ENCODE peak calls at places on chromosomes 3 and 15, in six cellular contexts. One of them, this sample, is unnamed.

GRCh38 chr3:53221345-53221744 is 34.5 kb downstream of the TKT start:
- DNase-seq in amniotic epithelial cell: no peak
- DNase-seq in stimulated activated CD8-positive, alpha-beta memory T cell treated with anti-CD3 and anti-CD28 coated beads, Interleukin-7, amount 100 ng/mL, for 1 hour: no peak
- DNase-seq in ELF-1: no peak
- DNase-seq in iPS-NIHi11: no peak
- DNase-seq in NCI-H1930: no peak
- DNase-seq in this sample: no peak

GRCh38 chr3:139588450-139588849 is 48.9 kb upstream of the RBP1 start:
- DNase-seq in stimulated activated CD8-positive, alpha-beta memory T cell treated with anti-CD3 and anti-CD28 coated beads, Interleukin-7, amount 100 ng/mL, for 1 hour: no peak
- DNase-seq in amniotic epithelial cell: no peak
- DNase-seq in ELF-1: peak
- DNase-seq in NCI-H1930: no peak
- DNase-seq in iPS-NIHi11: peak
- DNase-seq in this sample: peak

GRCh38 chr3:47016934-47017435 is 37.5 kb downstream of the NBEAL2 start:
- DNase-seq in iPS-NIHi11: no peak
- DNase-seq in stimulated activated CD8-positive, alpha-beta memory T cell treated with anti-CD3 and anti-CD28 coated beads, Interleukin-7, amount 100 ng/mL, for 1 hour: no peak
- DNase-seq in NCI-H1930: no peak
- DNase-seq in ELF-1: no peak
- DNase-seq in amniotic epithelial cell: peak
- DNase-seq in this sample: no peak

GRCh38 chr3:177977381-177978158 is 558.7 kb upstream of the KCNMB2 start:
- DNase-seq in NCI-H1930: no peak
- DNase-seq in ELF-1: no peak
- DNase-seq in stimulated activated CD8-positive, alpha-beta memory T cell treated with anti-CD3 and anti-CD28 coated beads, Interleukin-7, amount 100 ng/mL, for 1 hour: no peak
- DNase-seq in iPS-NIHi11: no peak
- DNase-seq in amniotic epithelial cell: peak
- DNase-seq in this sample: no peak

GRCh38 chr3:134312072-134312872 is 61.6 kb upstream of the RYK start:
- DNase-seq in NCI-H1930: no peak
- DNase-seq in iPS-NIHi11: no peak
- DNase-seq in ELF-1: peak
- DNase-seq in amniotic epithelial cell: peak
- DNase-seq in stimulated activated CD8-positive, alpha-beta memory T cell treated with anti-CD3 and anti-CD28 coated beads, Interleukin-7, amount 100 ng/mL, for 1 hour: no peak
- DNase-seq in this sample: no peak

GRCh38 chr15:78873796-78874761 is 1.4 kb downstream of the MORF4L1 start:
- DNase-seq in amniotic epithelial cell: no peak
- DNase-seq in NCI-H1930: no peak
- DNase-seq in iPS-NIHi11: no peak
- DNase-seq in stimulated activated CD8-positive, alpha-beta memory T cell treated with anti-CD3 and anti-CD28 coated beads, Interleukin-7, amount 100 ng/mL, for 1 hour: no peak
- DNase-seq in ELF-1: peak
- DNase-seq in this sample: no peak

GRCh38 chr3:190097617-190098016 is 23.1 kb downstream of the P3H2 start:
- DNase-seq in ELF-1: no peak
- DNase-seq in iPS-NIHi11: no peak
- DNase-seq in NCI-H1930: no peak
- DNase-seq in amniotic epithelial cell: peak
- DNase-seq in stimulated activated CD8-positive, alpha-beta memory T cell treated with anti-CD3 and anti-CD28 coated beads, Interleukin-7, amount 100 ng/mL, for 1 hour: no peak
- DNase-seq in this sample: no peak

GRCh38 chr3:35664460-35664919 is 25.2 kb downstream of the ARPP21 start:
- DNase-seq in stimulated activated CD8-positive, alpha-beta memory T cell treated with anti-CD3 and anti-CD28 coated beads, Interleukin-7, amount 100 ng/mL, for 1 hour: no peak
- DNase-seq in NCI-H1930: no peak
- DNase-seq in ELF-1: peak
- DNase-seq in amniotic epithelial cell: no peak
- DNase-seq in iPS-NIHi11: peak
- DNase-seq in this sample: peak

GRCh38 chr3:138941259-138941885 is 5.6 kb downstream of the FOXL2 start:
- DNase-seq in ELF-1: peak
- DNase-seq in iPS-NIHi11: peak
- DNase-seq in amniotic epithelial cell: peak
- DNase-seq in NCI-H1930: no peak
- DNase-seq in stimulated activated CD8-positive, alpha-beta memory T cell treated with anti-CD3 and anti-CD28 coated beads, Interleukin-7, amount 100 ng/mL, for 1 hour: no peak
- DNase-seq in this sample: no peak

GRCh38 chr3:49799761-49800160 is at the start of gene CDHR4:
- DNase-seq in NCI-H1930: no peak
- DNase-seq in amniotic epithelial cell: peak
- DNase-seq in ELF-1: no peak
- DNase-seq in iPS-NIHi11: no peak
- DNase-seq in stimulated activated CD8-positive, alpha-beta memory T cell treated with anti-CD3 and anti-CD28 coated beads, Interleukin-7, amount 100 ng/mL, for 1 hour: no peak
- DNase-seq in this sample: no peak

GRCh38 chr15:57403532-57403931 is 27.2 kb downstream of the CGNL1 start:
- DNase-seq in NCI-H1930: no peak
- DNase-seq in iPS-NIHi11: no peak
- DNase-seq in stimulated activated CD8-positive, alpha-beta memory T cell treated with anti-CD3 and anti-CD28 coated beads, Interleukin-7, amount 100 ng/mL, for 1 hour: no peak
- DNase-seq in ELF-1: no peak
- DNase-seq in amniotic epithelial cell: no peak
- DNase-seq in this sample: no peak

GRCh38 chr15:62644874-62645755 is 397.4 kb upstream of the TPM1 start:
- DNase-seq in amniotic epithelial cell: no peak
- DNase-seq in ELF-1: peak
- DNase-seq in stimulated activated CD8-positive, alpha-beta memory T cell treated with anti-CD3 and anti-CD28 coated beads, Interleukin-7, amount 100 ng/mL, for 1 hour: no peak
- DNase-seq in NCI-H1930: no peak
- DNase-seq in iPS-NIHi11: no peak
- DNase-seq in this sample: no peak

This sample was measured in NCI-H187 treated with DMSO at 0.1 percent for 48 hours.